ENCODE peak calls at places on chromosomes 3 and 15, in ten cellular contexts. One of them, this sample, is unnamed.

GRCh38 chr3:184381261-184382224 is 1.7 kb downstream of the CHRD start:
- DNase-seq in HL-60: no peak
- DNase-seq in pancreas: peak; percentile 60
- DNase-seq in Peyer's patch: peak; percentile 53
- DNase-seq in IMR-90: no peak
- DNase-seq in Calu3: peak; percentile 25
- DNase-seq in fibroblast of the aortic adventitia: no peak
- DNase-seq in GM13976: peak; percentile 48
- DNase-seq in mesothelial cell of epicardium: no peak
- DNase-seq in natural killer cell: no peak
- DNase-seq in this sample: no peak

GRCh38 chr3:53254190-53254809 is 1.5 kb downstream of the TKT start:
- DNase-seq in HL-60: no peak
- DNase-seq in pancreas: peak; percentile 61
- DNase-seq in Peyer's patch: no peak
- DNase-seq in IMR-90: no peak
- DNase-seq in Calu3: no peak
- DNase-seq in fibroblast of the aortic adventitia: peak; percentile 45
- DNase-seq in GM13976: peak; percentile 15
- DNase-seq in mesothelial cell of epicardium: no peak
- DNase-seq in natural killer cell: no peak
- DNase-seq in this sample: no peak

GRCh38 chr3:32969656-32970055 is 18.2 kb downstream of the CCR4 start:
- DNase-seq in HL-60: no peak
- DNase-seq in pancreas: no peak
- DNase-seq in Peyer's patch: no peak
- DNase-seq in IMR-90: peak; percentile 42
- DNase-seq in Calu3: no peak
- DNase-seq in fibroblast of the aortic adventitia: no peak
- DNase-seq in GM13976: no peak
- DNase-seq in mesothelial cell of epicardium: no peak
- DNase-seq in natural killer cell: no peak
- DNase-seq in this sample: no peak

GRCh38 chr3:149609595-149609994 is 48.2 kb downstream of the WWTR1 start:
- DNase-seq in HL-60: no peak
- DNase-seq in pancreas: no peak
- DNase-seq in Peyer's patch: no peak
- DNase-seq in IMR-90: no peak
- DNase-seq in Calu3: no peak
- DNase-seq in fibroblast of the aortic adventitia: no peak
- DNase-seq in GM13976: peak; percentile 38
- DNase-seq in mesothelial cell of epicardium: no peak
- DNase-seq in natural killer cell: no peak
- DNase-seq in this sample: no peak

GRCh38 chr3:32973982-32974381 is 22.5 kb downstream of the CCR4 start:
- DNase-seq in HL-60: no peak
- DNase-seq in pancreas: no peak
- DNase-seq in Peyer's patch: no peak
- DNase-seq in IMR-90: peak; percentile 63
- DNase-seq in Calu3: no peak
- DNase-seq in fibroblast of the aortic adventitia: no peak
- DNase-seq in GM13976: peak; percentile 40
- DNase-seq in mesothelial cell of epicardium: no peak
- DNase-seq in natural killer cell: no peak
- DNase-seq in this sample: no peak

GRCh38 chr3:42683875-42684593 is 1.3 kb upstream of the KLHL40 start:
- DNase-seq in HL-60: peak; percentile 72
- DNase-seq in pancreas: peak; percentile 30
- DNase-seq in Peyer's patch: peak; percentile 75
- DNase-seq in IMR-90: peak; percentile 97
- DNase-seq in Calu3: peak; percentile 56
- DNase-seq in fibroblast of the aortic adventitia: peak; percentile 94
- DNase-seq in GM13976: no peak
- DNase-seq in mesothelial cell of epicardium: no peak
- DNase-seq in natural killer cell: no peak
- DNase-seq in this sample: no peak

GRCh38 chr3:93981649-93982048 is 1.7 kb downstream of the ARL13B start:
- DNase-seq in HL-60: no peak
- DNase-seq in pancreas: no peak
- DNase-seq in Peyer's patch: no peak
- DNase-seq in IMR-90: no peak
- DNase-seq in Calu3: no peak
- DNase-seq in fibroblast of the aortic adventitia: no peak
- DNase-seq in GM13976: no peak
- DNase-seq in mesothelial cell of epicardium: no peak
- DNase-seq in natural killer cell: no peak
- DNase-seq in this sample: no peak

GRCh38 chr3:14377838-14378169 is 24.6 kb upstream of the SLC6A6 start:
- DNase-seq in HL-60: peak; percentile 89
- DNase-seq in pancreas: no peak
- DNase-seq in Peyer's patch: no peak
- DNase-seq in IMR-90: no peak
- DNase-seq in Calu3: no peak
- DNase-seq in fibroblast of the aortic adventitia: no peak
- DNase-seq in GM13976: no peak
- DNase-seq in mesothelial cell of epicardium: no peak
- DNase-seq in natural killer cell: peak; percentile 53
- DNase-seq in this sample: no peak

GRCh38 chr3:149572796-149573414 is 84.9 kb downstream of the WWTR1 start:
- DNase-seq in HL-60: no peak
- DNase-seq in pancreas: no peak
- DNase-seq in Peyer's patch: no peak
- DNase-seq in IMR-90: peak; percentile 85
- DNase-seq in Calu3: no peak
- DNase-seq in fibroblast of the aortic adventitia: peak; percentile 87
- DNase-seq in GM13976: no peak
- DNase-seq in mesothelial cell of epicardium: no peak
- DNase-seq in natural killer cell: no peak
- DNase-seq in this sample: no peak

GRCh38 chr3:49711489-49711888 is 8.0 kb downstream of the AMIGO3 start:
- DNase-seq in HL-60: no peak
- DNase-seq in pancreas: no peak
- DNase-seq in Peyer's patch: no peak
- DNase-seq in IMR-90: no peak
- DNase-seq in Calu3: no peak
- DNase-seq in fibroblast of the aortic adventitia: no peak
- DNase-seq in GM13976: no peak
- DNase-seq in mesothelial cell of epicardium: no peak
- DNase-seq in natural killer cell: no peak
- DNase-seq in this sample: no peak

GRCh38 chr3:134482622-134483021 is 3.2 kb downstream of the ANAPC13 start:
- DNase-seq in HL-60: no peak
- DNase-seq in pancreas: no peak
- DNase-seq in Peyer's patch: no peak
- DNase-seq in IMR-90: no peak
- DNase-seq in Calu3: no peak
- DNase-seq in fibroblast of the aortic adventitia: no peak
- DNase-seq in GM13976: no peak
- DNase-seq in mesothelial cell of epicardium: no peak
- DNase-seq in natural killer cell: no peak
- DNase-seq in this sample: no peak
- TF ChIP-seq CTCF in HL-60: no peak
- TF ChIP-seq CTCF in pancreas: no peak
- TF ChIP-seq CTCF in Peyer's patch: no peak
- TF ChIP-seq CTCF in IMR-90: no peak
- TF ChIP-seq CTCF in Calu3: no peak
- TF ChIP-seq CTCF in fibroblast of the aortic adventitia: no peak
- TF ChIP-seq CTCF in GM13976: no peak
- TF ChIP-seq CTCF in mesothelial cell of epicardium: no peak
- TF ChIP-seq CTCF in natural killer cell: no peak
- TF ChIP-seq CTCF in this sample: no peak

GRCh38 chr15:71934446-71934845 is 124.1 kb downstream of the NR2E3 start:
- DNase-seq in HL-60: no peak
- DNase-seq in pancreas: no peak
- DNase-seq in Peyer's patch: no peak
- DNase-seq in IMR-90: no peak
- DNase-seq in Calu3: no peak
- DNase-seq in fibroblast of the aortic adventitia: no peak
- DNase-seq in GM13976: no peak
- DNase-seq in mesothelial cell of epicardium: no peak
- DNase-seq in natural killer cell: no peak
- DNase-seq in this sample: no peak

GRCh38 chr15:71937650-71938311 is 127.4 kb downstream of the NR2E3 start:
- DNase-seq in HL-60: no peak
- DNase-seq in pancreas: no peak
- DNase-seq in Peyer's patch: no peak
- DNase-seq in IMR-90: no peak
- DNase-seq in Calu3: no peak
- DNase-seq in fibroblast of the aortic adventitia: no peak
- DNase-seq in GM13976: no peak
- DNase-seq in mesothelial cell of epicardium: no peak
- DNase-seq in natural killer cell: no peak
- DNase-seq in this sample: no peak

GRCh38 chr15:71931261-71931660 is 120.9 kb downstream of the NR2E3 start:
- DNase-seq in HL-60: no peak
- DNase-seq in pancreas: no peak
- DNase-seq in Peyer's patch: no peak
- DNase-seq in IMR-90: no peak
- DNase-seq in Calu3: no peak
- DNase-seq in fibroblast of the aortic adventitia: no peak
- DNase-seq in GM13976: no peak
- DNase-seq in mesothelial cell of epicardium: no peak
- DNase-seq in natural killer cell: no peak
- DNase-seq in this sample: no peak

GRCh38 chr15:71932689-71933088 is 122.3 kb downstream of the NR2E3 start:
- DNase-seq in HL-60: no peak
- DNase-seq in pancreas: no peak
- DNase-seq in Peyer's patch: no peak
- DNase-seq in IMR-90: no peak
- DNase-seq in Calu3: no peak
- DNase-seq in fibroblast of the aortic adventitia: no peak
- DNase-seq in GM13976: no peak
- DNase-seq in mesothelial cell of epicardium: no peak
- DNase-seq in natural killer cell: no peak
- DNase-seq in this sample: no peak
- TF ChIP-seq CTCF in HL-60: no peak
- TF ChIP-seq CTCF in pancreas: no peak
- TF ChIP-seq CTCF in Peyer's patch: no peak
- TF ChIP-seq CTCF in IMR-90: no peak
- TF ChIP-seq CTCF in Calu3: no peak
- TF ChIP-seq CTCF in fibroblast of the aortic adventitia: no peak
- TF ChIP-seq CTCF in GM13976: no peak
- TF ChIP-seq CTCF in mesothelial cell of epicardium: no peak
- TF ChIP-seq CTCF in natural killer cell: no peak
- TF ChIP-seq CTCF in this sample: no peak

DNA sequence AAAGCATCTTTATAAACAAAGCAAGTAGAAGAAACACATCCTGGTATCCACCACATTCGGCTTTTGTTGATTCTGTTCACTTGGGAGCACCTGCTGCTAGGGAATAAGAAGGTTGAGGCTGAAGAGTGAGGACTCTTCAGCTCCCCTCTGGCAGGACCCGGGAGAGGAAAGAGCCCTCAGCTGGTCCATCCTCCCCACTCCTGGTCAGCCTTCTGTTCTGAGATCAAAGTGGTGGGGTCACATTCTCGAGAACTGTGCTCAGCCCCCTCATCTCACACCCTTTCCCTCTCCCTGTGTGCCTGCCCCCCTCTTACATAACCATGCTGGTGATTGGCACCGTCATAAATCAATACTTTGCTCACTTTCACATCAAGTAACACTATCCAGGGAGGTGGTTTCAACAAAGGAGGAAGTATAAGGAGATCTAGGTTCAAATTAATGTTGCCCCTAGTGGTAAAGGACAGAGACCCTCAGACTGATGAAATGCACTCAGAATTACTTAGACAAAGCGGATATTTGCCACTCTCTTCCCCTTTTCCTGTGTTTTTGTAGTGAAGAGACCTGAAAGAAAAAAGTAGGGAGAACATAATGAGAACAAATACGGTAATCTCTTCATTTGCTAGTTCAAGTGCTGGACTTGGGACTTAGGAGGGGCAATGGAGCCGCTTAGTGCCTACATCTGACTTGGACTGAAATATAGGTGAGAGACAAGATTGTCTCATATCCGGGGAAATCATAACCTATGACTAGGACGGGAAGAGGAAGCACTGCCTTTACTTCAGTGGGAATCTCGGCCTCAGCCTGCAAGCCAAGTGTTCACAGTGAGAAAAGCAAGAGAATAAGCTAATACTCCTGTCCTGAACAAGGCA is at the start of gene NR1I2:
- DNase-seq in HL-60: no peak
- DNase-seq in pancreas: no peak
- DNase-seq in Peyer's patch: peak; percentile 63
- DNase-seq in IMR-90: no peak
- DNase-seq in Calu3: no peak
- DNase-seq in fibroblast of the aortic adventitia: no peak
- DNase-seq in GM13976: no peak
- DNase-seq in mesothelial cell of epicardium: no peak
- DNase-seq in natural killer cell: no peak
- DNase-seq in this sample: no peak
- TF ChIP-seq CTCF in HL-60: no peak
- TF ChIP-seq CTCF in pancreas: no peak
- TF ChIP-seq CTCF in Peyer's patch: peak; percentile 71
- TF ChIP-seq CTCF in IMR-90: no peak
- TF ChIP-seq CTCF in Calu3: no peak
- TF ChIP-seq CTCF in fibroblast of the aortic adventitia: no peak
- TF ChIP-seq CTCF in GM13976: no peak
- TF ChIP-seq CTCF in mesothelial cell of epicardium: no peak
- TF ChIP-seq CTCF in natural killer cell: no peak
- TF ChIP-seq CTCF in this sample: peak; percentile 35

GRCh38 chr3:119809249-119810017 is 27.5 kb downstream of the NR1I2 start:
- DNase-seq in HL-60: no peak
- DNase-seq in pancreas: no peak
- DNase-seq in Peyer's patch: no peak
- DNase-seq in IMR-90: no peak
- DNase-seq in Calu3: no peak
- DNase-seq in fibroblast of the aortic adventitia: no peak
- DNase-seq in GM13976: peak; percentile 72
- DNase-seq in mesothelial cell of epicardium: no peak
- DNase-seq in natural killer cell: no peak
- DNase-seq in this sample: no peak

GRCh38 chr3:119808843-119809242 is 26.9 kb downstream of the NR1I2 start:
- DNase-seq in HL-60: no peak
- DNase-seq in pancreas: no peak
- DNase-seq in Peyer's patch: no peak
- DNase-seq in IMR-90: no peak
- DNase-seq in Calu3: no peak
- DNase-seq in fibroblast of the aortic adventitia: no peak
- DNase-seq in GM13976: no peak
- DNase-seq in mesothelial cell of epicardium: no peak
- DNase-seq in natural killer cell: no peak
- DNase-seq in this sample: no peak

GRCh38 chr3:119808244-119808643 is 26.3 kb downstream of the NR1I2 start:
- DNase-seq in HL-60: no peak
- DNase-seq in pancreas: no peak
- DNase-seq in Peyer's patch: no peak
- DNase-seq in IMR-90: no peak
- DNase-seq in Calu3: no peak
- DNase-seq in fibroblast of the aortic adventitia: no peak
- DNase-seq in GM13976: no peak
- DNase-seq in mesothelial cell of epicardium: no peak
- DNase-seq in natural killer cell: no peak
- DNase-seq in this sample: no peak

GRCh38 chr3:119812491-119813058 is 30.7 kb downstream of the NR1I2 start:
- DNase-seq in HL-60: no peak
- DNase-seq in pancreas: no peak
- DNase-seq in Peyer's patch: no peak
- DNase-seq in IMR-90: no peak
- DNase-seq in Calu3: no peak
- DNase-seq in fibroblast of the aortic adventitia: no peak
- DNase-seq in GM13976: no peak
- DNase-seq in mesothelial cell of epicardium: no peak
- DNase-seq in natural killer cell: no peak
- DNase-seq in this sample: no peak

GRCh38 chr3:119810018-119810435 is 28.1 kb downstream of the NR1I2 start:
- DNase-seq in HL-60: peak; percentile 49
- DNase-seq in pancreas: peak; percentile 79
- DNase-seq in Peyer's patch: no peak
- DNase-seq in IMR-90: peak; percentile 18
- DNase-seq in Calu3: no peak
- DNase-seq in fibroblast of the aortic adventitia: peak; percentile 16
- DNase-seq in GM13976: peak; percentile 83
- DNase-seq in mesothelial cell of epicardium: no peak
- DNase-seq in natural killer cell: peak; percentile 27
- DNase-seq in this sample: no peak
- TF ChIP-seq CTCF in HL-60: no peak
- TF ChIP-seq CTCF in pancreas: no peak
- TF ChIP-seq CTCF in Peyer's patch: no peak
- TF ChIP-seq CTCF in IMR-90: no peak
- TF ChIP-seq CTCF in Calu3: no peak
- TF ChIP-seq CTCF in fibroblast of the aortic adventitia: no peak
- TF ChIP-seq CTCF in GM13976: peak; percentile 44
- TF ChIP-seq CTCF in mesothelial cell of epicardium: no peak
- TF ChIP-seq CTCF in natural killer cell: no peak
- TF ChIP-seq CTCF in this sample: no peak

This sample was measured in type B pancreatic cell.